ENCODE peak calls at places on chromosome 11, in five cellular contexts. N is NCI-H1436; D is CD4-positive, alpha-beta T cell; E is lung; U is ELF-1. G is an unnamed sample.

GRCh38 chr11:128634395-128634794 is 47.0 kb upstream of the ETS1 start:
- DNase-seq in N (no peak), D (no peak), E (no peak), U (no peak), G (no peak)

GRCh38 chr11:68924073-68924925 is 20.6 kb downstream of the IGHMBP2 start:
- DNase-seq in N (no peak), D (no peak), E (no peak), U (no peak), G (no peak)

GRCh38 chr11:10454902-10455631 is at the start of gene AMPD3:
- DNase-seq in N (no peak), D (no peak), E (peak; percentile 28), U (no peak), G (no peak)

GRCh38 chr11:86558219-86558618 is 114.2 kb downstream of the ME3 start:
- DNase-seq in N (no peak), D (no peak), E (no peak), U (no peak), G (no peak)

GRCh38 chr11:125504580-125504979 is 8.5 kb upstream of the FEZ1 start:
- DNase-seq in N (no peak), D (no peak), E (no peak), U (no peak), G (no peak)

GRCh38 chr11:57375490-57375889 is 5.5 kb downstream of the PRG3 start:
- DNase-seq in N (no peak), D (no peak), E (no peak), U (no peak), G (no peak)

GRCh38 chr11:35360059-35360530 is 59.3 kb downstream of the SLC1A2 start:
- DNase-seq in N (no peak), D (no peak), E (no peak), U (no peak), G (no peak)

GRCh38 chr11:69471329-69472052 is 10.0 kb upstream of the LINC01488 start:
- DNase-seq in N (no peak), D (no peak), E (no peak), U (peak; percentile 71), G (no peak)

GRCh38 chr11:70397983-70398833 is at the start of gene CTTN:
- DNase-seq in N (peak; percentile 84), D (peak; percentile 34), E (peak; percentile 75), U (peak; percentile 94), G (peak; percentile 71)

GRCh38 chr11:110524227-110524626 is 94.5 kb downstream of the FDX1 start:
- DNase-seq in N (no peak), D (no peak), E (no peak), U (no peak), G (no peak)

GRCh38 chr11:8028766-8029165 is 41.6 kb downstream of the EIF3F start:
- DNase-seq in N (no peak), D (no peak), E (peak; percentile 22), U (no peak), G (no peak)

GRCh38 chr11:44371706-44372105 is 61.8 kb upstream of the ALX4 start:
- DNase-seq in N (no peak), D (no peak), E (no peak), U (no peak), G (peak; percentile 10)

GRCh38 chr11:1766719-1767398 is 3.1 kb upstream of the CTSD start:
- DNase-seq in N (no peak), D (no peak), E (no peak), U (no peak), G (peak; percentile 49)